ENCODE peak calls at places on chromosomes 2 and 18, in six cellular contexts. Z is NT2/D1, I is keratinocyte, Y is osteocyte, S is RKO, N is left cardiac atrium. O is an unnamed sample.
A peak's percentile ranks its signal among the peaks of the same experiment; 100 is the strongest.

GRCh38 chr2:129975016-129975774 is 4.3 kb upstream of the RAB6C start:
- DNase-seq in Z (no peak), I (no peak), Y (no peak), S (no peak), N (no peak), O (no peak)

GRCh38 chr2:188181439-188181838 is 110.2 kb upstream of the GULP1 start:
- DNase-seq in Z (no peak), I (no peak), Y (no peak), S (no peak), N (no peak), O (no peak)

GRCh38 chr2:23940262-23940975 is at the start of gene UBXN2A:
- DNase-seq in Z (peak; percentile 78), I (no peak), Y (peak; percentile 94), S (peak; percentile 82), N (peak; percentile 78), O (peak; percentile 71)

GRCh38 chr2:36376319-36376765 is 20.8 kb downstream of the CRIM1 start:
- DNase-seq in Z (no peak), I (no peak), Y (no peak), S (no peak), N (peak; percentile 81), O (peak; percentile 77)

GRCh38 chr2:103818176-103818575 is 1035.7 kb upstream of the POU3F3 start:
- DNase-seq in Z (no peak), I (no peak), Y (no peak), S (no peak), N (no peak), O (no peak)

GRCh38 chr18:62585274-62586147 is 62.7 kb downstream of the ZCCHC2 start:
- DNase-seq in Z (no peak), I (no peak), Y (no peak), S (no peak), N (no peak), O (no peak)

GRCh38 chr2:67686254-67686653 is 289.1 kb downstream of the ETAA1 start:
- DNase-seq in Z (no peak), I (no peak), Y (no peak), S (no peak), N (no peak), O (no peak)

GRCh38 chr18:22432672-22433137 is 15.0 kb upstream of the CTAGE1 start:
- DNase-seq in Z (no peak), I (no peak), Y (no peak), S (peak; percentile 75), N (peak; percentile 90), O (peak; percentile 80)

GRCh38 chr2:69741281-69742169 is at the start of gene ANXA4:
- DNase-seq in Z (no peak), I (peak; percentile 28), Y (peak; percentile 87), S (peak; percentile 88), N (peak; percentile 88), O (peak; percentile 76)

GRCh38 chr18:33584845-33585775 is 7.1 kb downstream of the ASXL3 start:
- DNase-seq in Z (peak; percentile 51), I (no peak), Y (no peak), S (no peak), N (no peak), O (no peak)

GRCh38 chr2:23476786-23477185 is 91.8 kb downstream of the KLHL29 start:
- DNase-seq in Z (no peak), I (no peak), Y (no peak), S (no peak), N (no peak), O (no peak)

GRCh38 chr2:171551836-171552235 is 29.6 kb downstream of the CYBRD1 start:
- DNase-seq in Z (no peak), I (no peak), Y (no peak), S (no peak), N (no peak), O (no peak)

GRCh38 chr2:16014041-16014787 is 73.9 kb downstream of the MYCN start:
- DNase-seq in Z (no peak), I (no peak), Y (no peak), S (no peak), N (peak; percentile 46), O (peak; percentile 33)

GRCh38 chr2:24822049-24822706 is 29.0 kb downstream of the CENPO start:
- DNase-seq in Z (peak; percentile 91), I (no peak), Y (peak; percentile 83), S (no peak), N (no peak), O (no peak)

GRCh38 chr2:74584088-74584645 is 29.6 kb downstream of the DOK1 start:
- DNase-seq in Z (no peak), I (no peak), Y (no peak), S (no peak), N (no peak), O (no peak)

GRCh38 chr2:73984203-73984921 is at the start of gene TET3:
- DNase-seq in Z (no peak), I (no peak), Y (no peak), S (peak; percentile 55), N (peak; percentile 60), O (no peak)

GRCh38 chr2:164881524-164881923 is 39.9 kb upstream of the COBLL1 start:
- DNase-seq in Z (no peak), I (no peak), Y (no peak), S (no peak), N (no peak), O (no peak)

GRCh38 chr2:2850218-2850850 is 519.3 kb upstream of the MYT1L start:
- DNase-seq in Z (no peak), I (no peak), Y (no peak), S (no peak), N (no peak), O (no peak)

GRCh38 chr2:215364157-215365155 is 52.6 kb downstream of the ATIC start:
- DNase-seq in Z (no peak), I (no peak), Y (no peak), S (no peak), N (no peak), O (no peak)

GRCh38 chr2:101330253-101330921 is 21.9 kb upstream of the RNF149 start:
- DNase-seq in Z (peak; percentile 69), I (no peak), Y (no peak), S (no peak), N (peak; percentile 67), O (peak; percentile 50)

GRCh38 chr2:174729797-174730529 is 34.3 kb downstream of the CHRNA1 start:
- DNase-seq in Z (no peak), I (no peak), Y (no peak), S (no peak), N (peak; percentile 34), O (no peak)